ENCODE peak calls at places on chromosomes 1 and 21, in four cellular contexts. One of them, this sample, is unnamed.

GRCh38 chr21:16633851-16634521 is 878.9 kb upstream of the CXADR start:
- DNase-seq in IMR-90: no peak
- DNase-seq in adrenal gland: no peak
- DNase-seq in fibroblast of pulmonary artery: peak
- DNase-seq in this sample: no peak

GRCh38 chr1:23198373-23198772 is 18.9 kb downstream of the HTR1D start:
- DNase-seq in IMR-90: peak
- DNase-seq in adrenal gland: peak
- DNase-seq in fibroblast of pulmonary artery: peak
- DNase-seq in this sample: peak

GRCh38 chr1:161139765-161140164 is 7.3 kb upstream of the DEDD start:
- DNase-seq in IMR-90: peak
- DNase-seq in adrenal gland: peak
- DNase-seq in fibroblast of pulmonary artery: peak
- DNase-seq in this sample: peak

GRCh38 chr1:214957330-214958137 is 125.0 kb upstream of the KCNK2 start:
- DNase-seq in IMR-90: peak
- DNase-seq in adrenal gland: peak
- DNase-seq in fibroblast of pulmonary artery: peak
- DNase-seq in this sample: peak

GRCh38 chr1:89942825-89943658 is 51.9 kb upstream of the ZNF326 start:
- DNase-seq in IMR-90: peak
- DNase-seq in adrenal gland: peak
- DNase-seq in fibroblast of pulmonary artery: no peak
- DNase-seq in this sample: no peak

GRCh38 chr1:10339815-10340214 is 59.0 kb upstream of the PGD start:
- DNase-seq in IMR-90: peak
- DNase-seq in adrenal gland: peak
- DNase-seq in fibroblast of pulmonary artery: peak
- DNase-seq in this sample: peak

GRCh38 chr1:55214214-55214902 is 806 bp downstream of the USP24 start:
- DNase-seq in IMR-90: no peak
- DNase-seq in adrenal gland: peak
- DNase-seq in fibroblast of pulmonary artery: no peak
- DNase-seq in this sample: no peak

GRCh38 chr1:101290922-101291561 is 54.2 kb downstream of the S1PR1 start:
- DNase-seq in IMR-90: no peak
- DNase-seq in adrenal gland: no peak
- DNase-seq in fibroblast of pulmonary artery: no peak
- DNase-seq in this sample: no peak

GRCh38 chr1:113488576-113489177 is 98.4 kb downstream of the MAGI3 start:
- DNase-seq in IMR-90: no peak
- DNase-seq in adrenal gland: no peak
- DNase-seq in fibroblast of pulmonary artery: no peak
- DNase-seq in this sample: no peak

GRCh38 chr21:27079807-27080206 is 112.9 kb upstream of the ADAMTS5 start:
- DNase-seq in IMR-90: peak
- DNase-seq in adrenal gland: no peak
- DNase-seq in fibroblast of pulmonary artery: no peak
- DNase-seq in this sample: no peak

GRCh38 chr1:246460411-246460810 is 46.7 kb downstream of the SMYD3 start:
- DNase-seq in IMR-90: no peak
- DNase-seq in adrenal gland: no peak
- DNase-seq in fibroblast of pulmonary artery: peak
- DNase-seq in this sample: no peak

GRCh38 chr1:26959270-26959669 is 998 bp downstream of the KDF1 start:
- DNase-seq in IMR-90: no peak
- DNase-seq in adrenal gland: no peak
- DNase-seq in fibroblast of pulmonary artery: no peak
- DNase-seq in this sample: no peak
- H3K4me3 ChIP-seq in IMR-90: no peak
- H3K4me3 ChIP-seq in adrenal gland: no peak
- H3K4me3 ChIP-seq in fibroblast of pulmonary artery: no peak
- H3K4me3 ChIP-seq in this sample: no peak

GRCh38 chr1:213124590-213124989 is 73.5 kb downstream of the RPS6KC1 start:
- DNase-seq in IMR-90: no peak
- DNase-seq in adrenal gland: no peak
- DNase-seq in fibroblast of pulmonary artery: no peak
- DNase-seq in this sample: no peak

GRCh38 chr1:213120961-213121360 is 69.9 kb downstream of the RPS6KC1 start:
- DNase-seq in IMR-90: no peak
- DNase-seq in adrenal gland: no peak
- DNase-seq in fibroblast of pulmonary artery: no peak
- DNase-seq in this sample: no peak

GRCh38 chr1:213123087-213123486 is 72.0 kb downstream of the RPS6KC1 start:
- DNase-seq in IMR-90: no peak
- DNase-seq in adrenal gland: no peak
- DNase-seq in fibroblast of pulmonary artery: no peak
- DNase-seq in this sample: no peak

GRCh38 chr1:213123532-213123931 is 72.5 kb downstream of the RPS6KC1 start:
- DNase-seq in IMR-90: peak
- DNase-seq in adrenal gland: peak
- DNase-seq in fibroblast of pulmonary artery: peak
- DNase-seq in this sample: peak

GRCh38 chr1:213122514-213122929 is 71.5 kb downstream of the RPS6KC1 start:
- DNase-seq in IMR-90: peak
- DNase-seq in adrenal gland: no peak
- DNase-seq in fibroblast of pulmonary artery: peak
- DNase-seq in this sample: peak
- TF ChIP-seq CTCF in IMR-90: peak
- TF ChIP-seq CTCF in adrenal gland: peak
- TF ChIP-seq CTCF in fibroblast of pulmonary artery: peak
- TF ChIP-seq CTCF in this sample: no peak

GRCh38 chr1:108590436-108590835 is 30.5 kb downstream of the EEIG2 start:
- DNase-seq in IMR-90: peak
- DNase-seq in adrenal gland: peak
- DNase-seq in fibroblast of pulmonary artery: peak
- DNase-seq in this sample: no peak

GRCh38 chr1:108585343-108585742 is 25.4 kb downstream of the EEIG2 start:
- DNase-seq in IMR-90: no peak
- DNase-seq in adrenal gland: no peak
- DNase-seq in fibroblast of pulmonary artery: no peak
- DNase-seq in this sample: no peak

GRCh38 chr1:108583757-108584156 is 23.9 kb downstream of the EEIG2 start:
- DNase-seq in IMR-90: no peak
- DNase-seq in adrenal gland: no peak
- DNase-seq in fibroblast of pulmonary artery: peak
- DNase-seq in this sample: no peak

DNA sequence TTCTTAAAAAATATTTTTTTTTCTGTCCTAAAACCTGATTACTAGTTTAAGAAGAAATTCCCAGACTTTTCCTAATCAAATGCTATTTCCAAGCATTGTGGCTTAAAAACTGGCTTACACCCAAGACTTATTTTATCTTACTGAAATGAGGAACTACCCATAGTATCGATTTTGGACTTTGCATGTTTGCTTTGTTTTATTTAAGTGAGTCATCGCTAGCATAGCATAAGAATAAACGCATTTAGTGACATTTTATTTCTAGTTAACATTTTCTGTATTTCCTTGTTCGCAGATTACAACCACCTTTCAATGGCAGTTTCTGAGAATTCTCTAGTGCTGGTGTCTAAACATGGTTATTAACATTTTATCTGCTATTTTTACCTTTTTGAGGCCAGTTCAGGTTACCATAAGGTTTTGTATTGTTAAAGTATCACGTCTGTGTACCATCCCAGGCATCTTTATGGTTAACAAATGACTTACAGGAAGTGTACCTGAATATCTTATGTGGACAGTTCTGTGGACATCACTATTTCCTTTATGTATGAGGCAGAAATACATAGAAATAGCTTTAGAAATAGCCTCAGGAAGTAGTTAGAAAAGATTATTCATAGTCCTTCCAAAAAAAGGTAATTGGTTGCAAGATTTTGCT is 24.5 kb downstream of the EEIG2 start:
- DNase-seq in IMR-90: no peak
- DNase-seq in adrenal gland: no peak
- DNase-seq in fibroblast of pulmonary artery: no peak
- DNase-seq in this sample: no peak
- H3K4me3 ChIP-seq in IMR-90: no peak
- H3K4me3 ChIP-seq in adrenal gland: no peak
- H3K4me3 ChIP-seq in fibroblast of pulmonary artery: no peak
- H3K4me3 ChIP-seq in this sample: no peak

GRCh38 chr1:211650922-211651303 is 24.5 kb downstream of the NEK2 start:
- DNase-seq in IMR-90: no peak
- DNase-seq in adrenal gland: no peak
- DNase-seq in fibroblast of pulmonary artery: no peak
- DNase-seq in this sample: no peak

GRCh38 chr1:211646566-211646965 is 28.9 kb downstream of the NEK2 start:
- DNase-seq in IMR-90: no peak
- DNase-seq in adrenal gland: no peak
- DNase-seq in fibroblast of pulmonary artery: no peak
- DNase-seq in this sample: no peak

GRCh38 chr1:211648336-211648735 is 27.1 kb downstream of the NEK2 start:
- DNase-seq in IMR-90: peak
- DNase-seq in adrenal gland: no peak
- DNase-seq in fibroblast of pulmonary artery: peak
- DNase-seq in this sample: no peak

GRCh38 chr1:211647666-211648065 is 27.8 kb downstream of the NEK2 start:
- DNase-seq in IMR-90: no peak
- DNase-seq in adrenal gland: no peak
- DNase-seq in fibroblast of pulmonary artery: no peak
- DNase-seq in this sample: no peak

GRCh38 chr1:211648980-211649934 is 26.2 kb downstream of the NEK2 start:
- DNase-seq in IMR-90: peak
- DNase-seq in adrenal gland: no peak
- DNase-seq in fibroblast of pulmonary artery: peak
- DNase-seq in this sample: no peak
- TF ChIP-seq CTCF in IMR-90: peak
- TF ChIP-seq CTCF in adrenal gland: peak
- TF ChIP-seq CTCF in fibroblast of pulmonary artery: peak
- TF ChIP-seq CTCF in this sample: peak

DNA sequence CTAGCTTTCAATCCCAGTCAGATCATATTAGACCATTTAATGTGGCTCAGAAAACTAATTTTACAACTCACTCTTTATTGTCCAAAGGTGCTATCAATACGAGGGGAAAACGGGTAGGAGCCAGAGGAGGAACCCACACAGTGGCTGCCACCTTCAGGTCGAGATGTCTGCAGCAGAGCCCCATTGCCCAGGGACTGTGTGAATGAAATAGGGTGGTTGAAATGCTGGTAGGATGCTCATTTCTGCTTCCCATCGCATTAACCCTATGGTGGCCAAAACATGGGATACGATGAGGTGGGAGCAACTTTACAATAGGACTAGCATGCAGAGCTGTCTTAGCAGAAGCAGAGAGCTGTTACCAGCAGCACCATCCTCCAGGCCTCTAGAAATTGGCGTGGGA is 69.6 kb upstream of the DESI2 start:
- DNase-seq in IMR-90: no peak
- DNase-seq in adrenal gland: no peak
- DNase-seq in fibroblast of pulmonary artery: no peak
- DNase-seq in this sample: no peak
- H3K4me3 ChIP-seq in IMR-90: no peak
- H3K4me3 ChIP-seq in adrenal gland: no peak
- H3K4me3 ChIP-seq in fibroblast of pulmonary artery: no peak
- H3K4me3 ChIP-seq in this sample: no peak

DNA sequence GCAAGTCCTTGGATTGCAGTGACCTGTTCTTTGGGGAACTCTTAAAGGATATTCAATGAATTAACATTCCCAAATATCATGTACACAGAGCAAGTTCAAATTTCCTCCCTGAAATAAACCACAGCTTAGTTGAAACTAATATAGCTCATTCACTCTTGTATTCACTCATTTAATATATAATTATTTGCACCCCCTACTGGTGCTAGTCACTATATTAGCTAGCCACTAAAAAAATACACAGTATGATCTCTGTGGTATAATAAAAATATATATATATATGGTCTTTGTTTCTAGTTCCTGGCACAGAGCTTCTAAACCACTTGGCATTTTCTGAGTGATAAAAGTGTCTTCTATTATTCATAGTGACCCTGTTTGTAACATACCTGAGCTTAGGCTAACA is 177.3 kb upstream of the LYPLAL1 start:
- DNase-seq in IMR-90: no peak
- DNase-seq in adrenal gland: no peak
- DNase-seq in fibroblast of pulmonary artery: peak
- DNase-seq in this sample: no peak
- TF ChIP-seq CTCF in IMR-90: peak
- TF ChIP-seq CTCF in adrenal gland: no peak
- TF ChIP-seq CTCF in fibroblast of pulmonary artery: peak
- TF ChIP-seq CTCF in this sample: no peak

GRCh38 chr1:230080834-230081233 is 13.8 kb downstream of the GALNT2 start:
- DNase-seq in IMR-90: no peak
- DNase-seq in adrenal gland: no peak
- DNase-seq in fibroblast of pulmonary artery: no peak
- DNase-seq in this sample: no peak
- H3K4me3 ChIP-seq in IMR-90: no peak
- H3K4me3 ChIP-seq in adrenal gland: no peak
- H3K4me3 ChIP-seq in fibroblast of pulmonary artery: no peak
- H3K4me3 ChIP-seq in this sample: no peak